ENCODE peak calls at places on chromosome 18, in four cellular contexts. R, G, H and O are unnamed samples.

GRCh38 chr18:38369772-38370690 is 804.4 kb upstream of the CELF4 start:
- DNase-seq in R (no peak), G (no peak), H (no peak), O (no peak)

GRCh38 chr18:67730884-67731283 is 214.4 kb upstream of the DSEL start:
- DNase-seq in R (no peak), G (peak), H (no peak), O (no peak)

GRCh38 chr18:1011342-1011741 is 106.7 kb downstream of the ADCYAP1 start:
- DNase-seq in R (no peak), G (no peak), H (no peak), O (no peak)

GRCh38 chr18:36814994-36815393 is 13.8 kb downstream of the TPGS2 start:
- DNase-seq in R (no peak), G (no peak), H (no peak), O (no peak)

GRCh38 chr18:75915941-75916640 is 488.6 kb upstream of the SMIM21 start:
- DNase-seq in R (peak), G (no peak), H (peak), O (no peak)

GRCh38 chr18:59852548-59852947 is 47.2 kb upstream of the PMAIP1 start:
- DNase-seq in R (no peak), G (no peak), H (no peak), O (no peak)

GRCh38 chr18:50079571-50080295 is 115.2 kb downstream of the MYO5B start:
- DNase-seq in R (no peak), G (no peak), H (no peak), O (no peak)

GRCh38 chr18:21404426-21404825 is 162.4 kb downstream of the GREB1L start:
- DNase-seq in R (no peak), G (no peak), H (no peak), O (no peak)

GRCh38 chr18:79323471-79323870 is 72.3 kb upstream of the NFATC1 start:
- DNase-seq in R (no peak), G (no peak), H (no peak), O (no peak)

GRCh38 chr18:80137976-80138375 is 28.9 kb downstream of the ADNP2 start:
- DNase-seq in R (no peak), G (no peak), H (peak), O (no peak)

GRCh38 chr18:75406491-75407445 is 20.7 kb downstream of the SMIM21 start:
- DNase-seq in R (no peak), G (no peak), H (peak), O (no peak)

GRCh38 chr18:79955302-79956075 is 4.0 kb upstream of the SLC66A2 start:
- DNase-seq in R (no peak), G (no peak), H (no peak), O (no peak)

GRCh38 chr18:59996370-59996966 is 96.7 kb downstream of the PMAIP1 start:
- DNase-seq in R (peak), G (peak), H (no peak), O (no peak)

GRCh38 chr18:63063171-63063570 is 256.4 kb downstream of the BCL2 start:
- DNase-seq in R (no peak), G (no peak), H (no peak), O (no peak)

GRCh38 chr18:22551536-22552151 is 133.9 kb upstream of the CTAGE1 start:
- DNase-seq in R (no peak), G (no peak), H (no peak), O (no peak)

GRCh38 chr18:78753240-78753639 is 226.4 kb upstream of the SALL3 start:
- DNase-seq in R (no peak), G (no peak), H (no peak), O (no peak)

GRCh38 chr18:63342206-63342605 is 22.6 kb upstream of the BCL2 start:
- DNase-seq in R (peak), G (no peak), H (no peak), O (no peak)

GRCh38 chr18:33264566-33264965 is 176.0 kb downstream of the CCDC178 start:
- DNase-seq in R (no peak), G (no peak), H (no peak), O (no peak)

GRCh38 chr18:45104071-45104440 is 423.4 kb downstream of the SETBP1 start:
- DNase-seq in R (no peak), G (no peak), H (no peak), O (no peak)

GRCh38 chr18:45107425-45107824 is 426.7 kb downstream of the SETBP1 start:
- DNase-seq in R (no peak), G (no peak), H (no peak), O (no peak)

GRCh38 chr18:45103319-45104070 is 422.8 kb downstream of the SETBP1 start:
- DNase-seq in R (no peak), G (no peak), H (no peak), O (no peak)

GRCh38 chr18:45108754-45109153 is 428.1 kb downstream of the SETBP1 start:
- DNase-seq in R (no peak), G (no peak), H (no peak), O (no peak)

DNA sequence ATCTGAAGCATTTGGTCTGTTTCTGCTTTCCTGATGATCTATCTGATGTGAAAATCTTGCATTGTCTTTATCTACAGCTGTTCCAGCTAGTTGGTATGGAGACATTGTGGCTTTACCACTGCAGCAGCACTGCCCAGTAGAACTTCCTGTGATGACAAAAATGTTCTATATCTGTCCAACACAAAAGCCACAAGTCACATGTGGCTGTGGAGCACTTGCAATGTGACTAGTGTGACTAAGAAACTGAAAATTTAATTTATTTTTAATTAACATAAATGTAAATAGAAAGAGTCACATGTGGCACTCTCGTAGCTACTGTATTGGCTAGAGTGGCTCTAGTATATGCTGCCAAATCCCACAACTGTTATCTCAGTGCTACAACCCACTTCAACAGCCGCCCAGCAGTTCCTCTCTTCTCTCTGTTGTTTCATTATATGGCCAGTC is 425.7 kb downstream of the SETBP1 start:
- DNase-seq in R (no peak), G (no peak), H (no peak), O (peak)
- TF ChIP-seq CTCF in R (no peak), G (no peak), H (no peak), O (no peak)

GRCh38 chr18:57969824-57970223 is 74.2 kb upstream of the NEDD4L start:
- DNase-seq in R (no peak), G (no peak), H (no peak), O (no peak)

GRCh38 chr18:57974585-57974984 is 69.4 kb upstream of the NEDD4L start:
- DNase-seq in R (no peak), G (no peak), H (no peak), O (no peak)

GRCh38 chr18:57973889-57974288 is 70.1 kb upstream of the NEDD4L start:
- DNase-seq in R (no peak), G (no peak), H (no peak), O (no peak)

GRCh38 chr18:57975805-57976204 is 68.2 kb upstream of the NEDD4L start:
- DNase-seq in R (no peak), G (no peak), H (no peak), O (no peak)

GRCh38 chr18:57970356-57971095 is 73.5 kb upstream of the NEDD4L start:
- DNase-seq in R (peak), G (no peak), H (no peak), O (no peak)
- TF ChIP-seq CTCF in R (peak), G (peak), H (no peak), O (no peak)

GRCh38 chr18:45025108-45025471 is 344.4 kb downstream of the SETBP1 start:
- DNase-seq in R (no peak), G (no peak), H (no peak), O (no peak)

GRCh38 chr18:45024357-45025107 is 343.8 kb downstream of the SETBP1 start:
- DNase-seq in R (no peak), G (no peak), H (no peak), O (no peak)

GRCh38 chr18:45026162-45026561 is 345.5 kb downstream of the SETBP1 start:
- DNase-seq in R (no peak), G (no peak), H (no peak), O (no peak)
- TF ChIP-seq CTCF in R (no peak), G (no peak), H (no peak), O (no peak)

DNA sequence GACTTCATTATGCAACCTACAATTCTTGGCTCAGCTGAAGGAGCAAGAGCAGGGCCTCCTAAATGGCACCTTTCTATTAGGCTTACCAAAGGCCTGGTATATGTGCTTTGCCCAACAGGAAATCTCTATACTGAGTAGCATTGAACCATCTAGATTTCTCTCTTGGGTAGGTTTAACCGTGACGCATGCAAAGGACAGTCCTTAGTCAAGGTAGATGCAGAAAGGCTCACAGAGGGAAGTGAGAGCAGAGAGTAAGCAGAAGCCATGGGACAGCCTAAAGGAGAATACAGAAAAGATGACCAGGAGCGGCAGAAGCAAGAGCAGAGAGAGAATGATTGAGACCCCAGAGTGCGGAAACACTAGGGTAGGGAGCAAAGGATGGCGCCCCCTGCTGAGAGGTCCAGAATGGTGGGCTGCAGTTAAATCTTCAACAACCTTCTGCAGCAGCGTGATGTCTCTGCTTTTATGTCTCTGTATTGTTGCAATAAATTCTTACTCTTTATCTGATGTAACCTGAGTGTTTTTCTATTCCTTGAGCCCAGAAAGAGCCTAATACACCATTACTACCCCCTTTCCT is 4.7 kb upstream of the OSBPL1A start:
- DNase-seq in R (peak), G (no peak), H (no peak), O (no peak)
- TF ChIP-seq CTCF in R (peak), G (peak), H (no peak), O (no peak)

DNA sequence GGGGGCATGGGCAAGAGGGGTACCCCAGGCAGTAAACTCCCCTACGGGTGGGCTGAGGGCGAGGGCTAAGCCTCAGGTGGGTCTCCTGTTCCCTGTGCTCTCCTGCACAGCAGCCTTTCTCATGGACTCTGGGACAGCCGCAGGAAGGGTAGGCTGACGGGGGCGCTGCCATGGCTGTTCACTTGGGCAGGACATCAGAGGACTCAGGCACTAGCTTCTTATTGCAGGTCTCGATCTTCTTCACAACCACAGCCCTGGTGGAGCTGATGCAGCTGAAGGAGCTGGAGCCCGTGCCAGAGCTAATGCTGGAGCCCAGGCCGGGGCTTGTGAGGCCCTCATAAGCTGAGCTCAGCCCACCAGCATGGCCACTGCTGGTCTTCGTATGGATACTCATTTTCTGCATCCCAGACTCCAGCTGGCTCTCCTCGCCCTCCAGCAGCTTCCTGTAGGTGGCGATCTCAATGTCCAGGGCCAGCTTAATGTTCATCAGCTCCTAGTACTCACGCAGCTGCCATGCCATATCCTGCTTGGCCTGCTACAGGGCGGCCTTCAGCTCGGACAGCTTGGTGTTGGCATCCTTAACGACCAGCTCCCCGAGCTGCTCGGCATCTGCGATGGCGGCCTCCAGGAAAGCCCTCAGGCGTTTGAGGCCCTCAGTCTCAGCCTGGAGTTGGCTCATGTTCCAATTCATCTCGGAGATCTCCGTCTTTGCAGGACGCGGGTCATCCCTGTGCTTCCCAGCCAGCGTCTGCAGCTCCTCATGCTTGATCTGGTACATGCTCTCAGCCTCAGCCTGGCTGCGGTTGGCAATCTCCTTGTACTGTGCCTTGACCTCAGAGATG is 359.8 kb upstream of the SETBP1 start:
- DNase-seq in R (no peak), G (no peak), H (peak), O (no peak)
- TF ChIP-seq CTCF in R (no peak), G (no peak), H (no peak), O (no peak)

DNA sequence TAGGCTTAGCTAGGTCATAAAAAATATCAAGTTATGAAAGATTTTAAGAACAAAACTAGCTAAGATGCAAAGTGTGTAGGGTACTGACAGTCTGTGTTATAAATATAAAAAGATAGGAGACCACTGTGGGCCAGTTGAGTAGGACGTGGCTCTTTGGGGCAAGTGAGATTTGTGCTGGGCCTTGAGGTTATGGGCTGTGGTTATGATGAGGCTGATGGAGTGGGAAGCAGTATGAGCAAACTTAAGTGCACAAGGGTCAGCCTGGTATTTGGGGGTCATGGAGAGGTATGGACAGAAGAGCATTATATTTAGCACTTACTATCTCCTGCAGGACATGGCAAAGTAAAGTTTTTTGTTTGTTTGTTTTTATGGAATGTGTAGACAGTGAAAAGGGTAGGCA is 70.1 kb downstream of the SETBP1 start:
- DNase-seq in R (no peak), G (no peak), H (no peak), O (no peak)
- TF ChIP-seq CTCF in R (no peak), G (no peak), H (no peak), O (no peak)

DNA sequence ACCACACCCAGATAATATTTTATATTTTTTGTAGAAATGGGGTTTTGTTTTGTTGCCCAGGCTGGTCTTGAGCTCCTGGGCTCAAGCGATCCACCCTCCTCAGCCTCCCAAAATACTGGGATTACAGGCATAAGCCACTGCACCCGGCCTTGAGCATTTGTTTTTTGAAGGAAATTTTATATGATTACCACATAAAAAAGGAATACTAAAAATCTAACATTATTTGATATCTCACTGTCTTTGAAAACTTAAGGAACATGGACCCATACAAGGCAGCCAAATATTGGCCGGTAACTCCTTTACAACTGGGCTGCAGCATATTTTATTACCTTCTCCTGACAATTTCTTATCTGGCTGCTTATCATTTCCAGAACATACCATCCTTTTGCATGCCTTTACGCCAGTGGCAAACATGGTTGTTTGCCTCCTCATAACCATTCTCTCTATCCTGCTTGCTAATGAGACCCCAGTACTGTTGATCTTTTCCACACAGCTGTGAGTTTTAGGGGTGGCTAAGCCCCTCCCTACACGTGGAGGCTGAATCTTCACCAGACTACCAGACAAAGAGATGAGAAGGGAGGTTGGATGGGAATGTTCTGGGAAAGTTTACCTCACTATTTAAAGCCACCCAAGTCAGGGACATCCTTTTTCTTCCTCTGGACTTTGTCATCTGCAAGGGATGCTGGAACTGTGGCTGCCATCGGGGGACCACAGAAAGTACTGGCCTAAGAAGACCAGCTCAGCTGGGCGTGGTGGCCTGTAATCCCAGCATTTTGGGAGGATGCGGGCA is 157.5 kb downstream of the TGIF1 start:
- DNase-seq in R (no peak), G (no peak), H (no peak), O (no peak)
- TF ChIP-seq CTCF in R (no peak), G (no peak), H (no peak), O (no peak)

GRCh38 chr18:9405130-9405529 is 70.2 kb upstream of the RALBP1 start:
- DNase-seq in R (no peak), G (no peak), H (peak), O (no peak)
- TF ChIP-seq CTCF in R (no peak), G (no peak), H (no peak), O (no peak)